ENCODE peak calls at places on chromosome 10, in seven cellular contexts. One of them, this sample, is unnamed.

GRCh38 chr10:29881336-29881751 is 178.0 kb downstream of the JCAD start:
- DNase-seq in GM20000: no peak
- DNase-seq in thoracic aorta: peak; percentile 36
- DNase-seq in midbrain: no peak
- DNase-seq in neural crest cell: no peak
- DNase-seq in hepatocyte: no peak
- DNase-seq in T-helper 2 cell: no peak
- DNase-seq in this sample: no peak

GRCh38 chr10:84924131-84924530 is 595.7 kb downstream of the CCSER2 start:
- DNase-seq in neural crest cell: no peak
- DNase-seq in T-helper 2 cell: no peak
- DNase-seq in midbrain: no peak
- DNase-seq in GM20000: no peak
- DNase-seq in hepatocyte: no peak
- DNase-seq in thoracic aorta: no peak
- DNase-seq in this sample: no peak

GRCh38 chr10:121655254-121656142 is 57.3 kb upstream of the FGFR2 start:
- DNase-seq in midbrain: no peak
- DNase-seq in thoracic aorta: no peak
- DNase-seq in hepatocyte: no peak
- DNase-seq in T-helper 2 cell: no peak
- DNase-seq in neural crest cell: no peak
- DNase-seq in GM20000: no peak
- DNase-seq in this sample: no peak

GRCh38 chr10:132836248-132836831 is 50.4 kb upstream of the NKX6-2 start:
- DNase-seq in midbrain: no peak
- DNase-seq in hepatocyte: no peak
- DNase-seq in thoracic aorta: no peak
- DNase-seq in T-helper 2 cell: no peak
- DNase-seq in neural crest cell: no peak
- DNase-seq in GM20000: no peak
- DNase-seq in this sample: no peak

GRCh38 chr10:133442191-133442966 is 11.4 kb upstream of the SCART1 start:
- DNase-seq in hepatocyte: peak; percentile 3
- DNase-seq in midbrain: no peak
- DNase-seq in thoracic aorta: no peak
- DNase-seq in neural crest cell: no peak
- DNase-seq in GM20000: no peak
- DNase-seq in T-helper 2 cell: no peak
- DNase-seq in this sample: no peak

GRCh38 chr10:804787-805634 is 115.5 kb upstream of the DIP2C start:
- DNase-seq in hepatocyte: no peak
- DNase-seq in thoracic aorta: no peak
- DNase-seq in midbrain: no peak
- DNase-seq in neural crest cell: no peak
- DNase-seq in GM20000: no peak
- DNase-seq in T-helper 2 cell: no peak
- DNase-seq in this sample: no peak

GRCh38 chr10:323651-324293 is 188.5 kb downstream of the ZMYND11 start:
- DNase-seq in neural crest cell: no peak
- DNase-seq in midbrain: no peak
- DNase-seq in thoracic aorta: peak; percentile 69
- DNase-seq in GM20000: peak; percentile 66
- DNase-seq in T-helper 2 cell: no peak
- DNase-seq in hepatocyte: peak; percentile 77
- DNase-seq in this sample: peak; percentile 45

GRCh38 chr10:60230892-60231291 is 158.8 kb downstream of the ANK3 start:
- DNase-seq in thoracic aorta: no peak
- DNase-seq in neural crest cell: no peak
- DNase-seq in hepatocyte: no peak
- DNase-seq in GM20000: no peak
- DNase-seq in T-helper 2 cell: no peak
- DNase-seq in midbrain: no peak
- DNase-seq in this sample: no peak

GRCh38 chr10:1738950-1739349 is 1.6 kb upstream of the ADARB2 start:
- DNase-seq in neural crest cell: no peak
- DNase-seq in midbrain: no peak
- DNase-seq in GM20000: peak; percentile 62
- DNase-seq in T-helper 2 cell: no peak
- DNase-seq in thoracic aorta: no peak
- DNase-seq in hepatocyte: no peak
- DNase-seq in this sample: no peak

GRCh38 chr10:86964061-86964846 is 4.0 kb upstream of the ADIRF start:
- DNase-seq in hepatocyte: peak; percentile 5
- DNase-seq in midbrain: no peak
- DNase-seq in GM20000: no peak
- DNase-seq in T-helper 2 cell: no peak
- DNase-seq in neural crest cell: no peak
- DNase-seq in thoracic aorta: no peak
- DNase-seq in this sample: no peak

GRCh38 chr10:87842776-87843497 is 20.4 kb downstream of the KLLN start:
- DNase-seq in neural crest cell: no peak
- DNase-seq in GM20000: no peak
- DNase-seq in thoracic aorta: no peak
- DNase-seq in hepatocyte: peak; percentile 14
- DNase-seq in T-helper 2 cell: no peak
- DNase-seq in midbrain: no peak
- DNase-seq in this sample: peak; percentile 60

GRCh38 chr10:47189802-47190201 is 110.2 kb upstream of the GDF10 start:
- DNase-seq in neural crest cell: no peak
- DNase-seq in hepatocyte: no peak
- DNase-seq in GM20000: no peak
- DNase-seq in thoracic aorta: no peak
- DNase-seq in midbrain: no peak
- DNase-seq in T-helper 2 cell: no peak
- DNase-seq in this sample: no peak

GRCh38 chr10:127524229-127524628 is 24.9 kb upstream of the NPS start:
- DNase-seq in thoracic aorta: no peak
- DNase-seq in neural crest cell: no peak
- DNase-seq in midbrain: no peak
- DNase-seq in T-helper 2 cell: no peak
- DNase-seq in hepatocyte: no peak
- DNase-seq in GM20000: no peak
- DNase-seq in this sample: no peak

GRCh38 chr10:6713716-6714115 is 133.6 kb upstream of the PRKCQ start:
- DNase-seq in midbrain: no peak
- DNase-seq in thoracic aorta: no peak
- DNase-seq in hepatocyte: no peak
- DNase-seq in neural crest cell: no peak
- DNase-seq in GM20000: no peak
- DNase-seq in T-helper 2 cell: no peak
- DNase-seq in this sample: no peak

GRCh38 chr10:31816318-31816717 is 112.3 kb downstream of the ARHGAP12 start:
- DNase-seq in hepatocyte: no peak
- DNase-seq in GM20000: no peak
- DNase-seq in midbrain: no peak
- DNase-seq in thoracic aorta: no peak
- DNase-seq in T-helper 2 cell: no peak
- DNase-seq in neural crest cell: no peak
- DNase-seq in this sample: peak; percentile 28

GRCh38 chr10:43214956-43215561 is 51.8 kb downstream of the RASGEF1A start:
- DNase-seq in hepatocyte: no peak
- DNase-seq in midbrain: peak; percentile 45
- DNase-seq in thoracic aorta: no peak
- DNase-seq in T-helper 2 cell: no peak
- DNase-seq in GM20000: no peak
- DNase-seq in neural crest cell: no peak
- DNase-seq in this sample: no peak

GRCh38 chr10:24132741-24133140 is 76.2 kb upstream of the KIAA1217 start:
- DNase-seq in T-helper 2 cell: no peak
- DNase-seq in thoracic aorta: no peak
- DNase-seq in midbrain: no peak
- DNase-seq in neural crest cell: no peak
- DNase-seq in hepatocyte: no peak
- DNase-seq in GM20000: no peak
- DNase-seq in this sample: no peak

GRCh38 chr10:93383562-93383981 is 98.6 kb downstream of the MYOF start:
- DNase-seq in GM20000: no peak
- DNase-seq in neural crest cell: no peak
- DNase-seq in thoracic aorta: no peak
- DNase-seq in T-helper 2 cell: no peak
- DNase-seq in hepatocyte: no peak
- DNase-seq in midbrain: no peak
- DNase-seq in this sample: no peak

GRCh38 chr10:77165445-77166316 is 471.9 kb downstream of the KCNMA1 start:
- DNase-seq in hepatocyte: peak; percentile 75
- DNase-seq in neural crest cell: peak; percentile 66
- DNase-seq in GM20000: peak; percentile 41
- DNase-seq in thoracic aorta: no peak
- DNase-seq in T-helper 2 cell: no peak
- DNase-seq in midbrain: peak; percentile 75
- DNase-seq in this sample: peak; percentile 40

GRCh38 chr10:70551491-70551890 is 51.0 kb downstream of the PRF1 start:
- DNase-seq in midbrain: no peak
- DNase-seq in T-helper 2 cell: no peak
- DNase-seq in thoracic aorta: no peak
- DNase-seq in hepatocyte: no peak
- DNase-seq in GM20000: no peak
- DNase-seq in neural crest cell: no peak
- DNase-seq in this sample: no peak

This sample was measured in HepG2.